ENCODE peak calls at places on chromosomes 11 and 22, in seven cellular contexts. O is Panc1, V is A549, F is IMR-90, R is body of pancreas, M is esophagus squamous epithelium, L is sigmoid colon. Y is an unnamed sample.
A peak's percentile ranks its signal among the peaks of the same experiment; 100 is the strongest.

GRCh38 chr22:20514658-20515406 is 7.4 kb downstream of the MED15 start:
- DNase-seq in O (no peak), V (no peak), F (peak; percentile 96), R (no peak), M (no peak), L (no peak), Y (no peak)

GRCh38 chr22:29394931-29395581 is 6.7 kb upstream of the AP1B1 start:
- DNase-seq in O (peak; percentile 39), V (peak; percentile 59), F (peak; percentile 72), R (peak; percentile 80), M (no peak), L (peak; percentile 82), Y (peak; percentile 84)

GRCh38 chr11:5383576-5383975 is at the start of gene OR51M1:
- DNase-seq in O (no peak), V (no peak), F (no peak), R (no peak), M (no peak), L (no peak), Y (no peak)

GRCh38 chr11:134233729-134234179 is 9.3 kb downstream of the VPS26B start:
- DNase-seq in O (no peak), V (no peak), F (no peak), R (no peak), M (no peak), L (no peak), Y (no peak)

GRCh38 chr11:2269601-2270321 is 627 bp downstream of the ASCL2 start:
- DNase-seq in O (no peak), V (peak; percentile 56), F (peak; percentile 55), R (no peak), M (no peak), L (no peak), Y (no peak)

GRCh38 chr11:85431319-85431718 is 195.8 kb downstream of the DLG2 start:
- DNase-seq in O (no peak), V (no peak), F (no peak), R (no peak), M (no peak), L (no peak), Y (peak; percentile 21)

GRCh38 chr11:123111465-123111864 is 49.5 kb upstream of the HSPA8 start:
- DNase-seq in O (peak; percentile 48), V (peak; percentile 47), F (peak; percentile 65), R (no peak), M (no peak), L (no peak), Y (peak; percentile 55)

GRCh38 chr11:4086584-4087353 is 7.8 kb upstream of the RRM1 start:
- DNase-seq in O (no peak), V (no peak), F (no peak), R (no peak), M (no peak), L (no peak), Y (no peak)

GRCh38 chr11:76184551-76184993 is 21.7 kb downstream of the WNT11 start:
- DNase-seq in O (no peak), V (no peak), F (peak; percentile 15), R (no peak), M (no peak), L (no peak), Y (peak; percentile 82)

GRCh38 chr11:58900479-58901420 is 38.5 kb upstream of the GLYATL1 start:
- DNase-seq in O (peak; percentile 32), V (peak; percentile 47), F (peak; percentile 73), R (peak; percentile 88), M (no peak), L (no peak), Y (peak; percentile 14)

GRCh38 chr22:38762607-38763006 is 6.8 kb upstream of the SUN2 start:
- DNase-seq in O (no peak), V (no peak), F (no peak), R (no peak), M (no peak), L (no peak), Y (peak; percentile 53)

GRCh38 chr11:125588505-125588904 is 4.1 kb upstream of the STT3A start:
- DNase-seq in O (no peak), V (no peak), F (peak; percentile 23), R (no peak), M (no peak), L (no peak), Y (no peak)

GRCh38 chr11:61362542-61362875 is 335 bp downstream of the TMEM138 start:
- DNase-seq in O (no peak), V (peak; percentile 49), F (peak; percentile 65), R (peak; percentile 24), M (no peak), L (no peak), Y (peak; percentile 22)

GRCh38 chr11:107457205-107457557 is 444 bp downstream of the CWF19L2 start:
- DNase-seq in O (peak; percentile 12), V (peak; percentile 4), F (peak; percentile 1), R (no peak), M (no peak), L (no peak), Y (no peak)

GRCh38 chr11:68351450-68352275 is 39.3 kb downstream of the LRP5 start:
- DNase-seq in O (no peak), V (no peak), F (no peak), R (no peak), M (no peak), L (no peak), Y (no peak)

GRCh38 chr22:45318168-45318557 is 8.4 kb downstream of the FAM118A start:
- DNase-seq in O (no peak), V (no peak), F (peak; percentile 97), R (peak; percentile 53), M (no peak), L (peak; percentile 94), Y (peak; percentile 81)

GRCh38 chr11:45424781-45425180 is 138.6 kb upstream of the SYT13 start:
- DNase-seq in O (no peak), V (no peak), F (no peak), R (no peak), M (no peak), L (no peak), Y (no peak)

DNA sequence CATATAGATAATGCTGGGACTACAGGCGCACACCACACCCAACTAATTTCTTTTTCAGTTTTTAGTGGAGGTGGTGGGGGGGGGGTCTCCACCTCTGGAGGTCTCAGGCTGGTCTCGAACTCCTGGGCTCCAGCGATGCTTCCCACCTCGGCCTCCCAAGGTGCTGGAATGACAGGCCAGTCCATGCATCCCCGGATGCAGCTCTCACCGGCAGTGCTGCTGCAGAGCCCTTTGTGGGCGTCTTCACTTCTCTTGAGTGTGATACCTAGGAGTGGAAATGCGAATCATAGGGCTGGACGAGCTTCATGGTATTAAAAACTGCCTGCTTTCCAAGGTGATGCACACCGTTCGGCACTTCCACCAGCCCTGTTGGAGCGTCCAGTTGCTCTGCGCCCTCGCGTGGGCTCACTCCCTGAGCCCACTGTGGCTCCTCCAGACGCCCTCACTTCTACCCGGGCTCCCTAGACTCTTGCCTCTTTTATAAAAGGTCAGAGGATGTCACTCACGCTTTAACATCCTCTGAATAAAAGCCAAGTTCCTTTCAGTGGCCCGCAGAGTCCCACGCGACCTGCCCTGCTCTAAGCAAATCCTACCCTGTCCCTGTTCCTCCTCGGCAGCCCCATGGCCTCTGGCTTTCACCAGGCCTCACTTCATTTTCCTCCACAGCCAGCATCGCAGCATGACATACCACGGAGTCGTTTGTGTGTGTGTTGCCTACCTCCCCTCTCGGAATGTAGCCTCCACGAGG is 833 bp upstream of the BID start:
- DNase-seq in O (no peak), V (no peak), F (no peak), R (no peak), M (no peak), L (no peak), Y (no peak)
- H3K4me3 ChIP-seq in O (peak overlapping the region; percentile 60), V (peak overlapping the region; percentile 98), F (no peak overlapping the region), R (no peak overlapping the region), M (no peak overlapping the region), L (peak overlapping the region; percentile 95), Y (peak overlapping the region; percentile 90)

GRCh38 chr22:44224166-44224565 is 43.4 kb downstream of the PARVG start:
- DNase-seq in O (no peak), V (no peak), F (no peak), R (no peak), M (no peak), L (peak; percentile 39), Y (no peak)

GRCh38 chr22:44221710-44222475 is 41.2 kb downstream of the PARVG start:
- DNase-seq in O (no peak), V (no peak), F (no peak), R (no peak), M (no peak), L (no peak), Y (no peak)

GRCh38 chr22:44225091-44225689 is 44.5 kb downstream of the PARVG start:
- DNase-seq in O (no peak), V (no peak), F (no peak), R (no peak), M (no peak), L (peak; percentile 19), Y (no peak)

GRCh38 chr22:44229331-44229730 is 48.6 kb downstream of the PARVG start:
- DNase-seq in O (no peak), V (no peak), F (no peak), R (no peak), M (no peak), L (no peak), Y (no peak)

DNA sequence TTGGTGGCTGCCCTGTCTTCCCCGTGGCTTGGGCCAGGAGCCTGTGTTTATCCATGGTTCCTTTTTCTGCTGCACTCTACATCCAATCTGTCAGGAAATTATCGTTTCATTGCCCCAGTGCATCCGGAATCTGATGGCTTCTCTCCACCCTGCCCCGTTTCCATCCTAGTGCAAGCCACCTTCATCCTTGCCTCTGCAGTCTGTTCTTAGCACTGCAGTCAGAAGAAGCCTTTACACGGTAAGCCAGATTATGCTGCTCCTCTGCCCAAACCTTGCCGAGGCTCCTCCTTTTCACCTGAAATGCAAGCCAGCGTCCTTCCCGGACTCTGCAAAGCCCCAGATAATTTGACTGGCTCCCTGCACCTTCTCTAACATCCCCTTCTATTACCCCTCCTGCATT is 45.1 kb downstream of the PARVG start:
- DNase-seq in O (no peak), V (no peak), F (no peak), R (no peak), M (no peak), L (no peak), Y (no peak)
- H3K4me1 ChIP-seq in O (no peaks in the 10 kb centered on the region), V (no peaks in the 10 kb centered on the region), F (no peaks in the 10 kb centered on the region), R (no peaks in the 10 kb centered on the region), M (no peaks in the 10 kb centered on the region), L (no peaks in the 10 kb centered on the region), Y (no peaks in the 10 kb centered on the region)

GRCh38 chr22:23784215-23784732 is 2.5 kb upstream of the SMARCB1 start:
- DNase-seq in O (no peak), V (no peak), F (peak; percentile 41), R (no peak), M (no peak), L (no peak), Y (peak; percentile 45)
- H3K27ac ChIP-seq in O (no peak overlapping the region), V (no peak overlapping the region), F (no peak overlapping the region), R (no peak overlapping the region), M (no peak overlapping the region), L (no peak overlapping the region), Y (no peak overlapping the region)

DNA sequence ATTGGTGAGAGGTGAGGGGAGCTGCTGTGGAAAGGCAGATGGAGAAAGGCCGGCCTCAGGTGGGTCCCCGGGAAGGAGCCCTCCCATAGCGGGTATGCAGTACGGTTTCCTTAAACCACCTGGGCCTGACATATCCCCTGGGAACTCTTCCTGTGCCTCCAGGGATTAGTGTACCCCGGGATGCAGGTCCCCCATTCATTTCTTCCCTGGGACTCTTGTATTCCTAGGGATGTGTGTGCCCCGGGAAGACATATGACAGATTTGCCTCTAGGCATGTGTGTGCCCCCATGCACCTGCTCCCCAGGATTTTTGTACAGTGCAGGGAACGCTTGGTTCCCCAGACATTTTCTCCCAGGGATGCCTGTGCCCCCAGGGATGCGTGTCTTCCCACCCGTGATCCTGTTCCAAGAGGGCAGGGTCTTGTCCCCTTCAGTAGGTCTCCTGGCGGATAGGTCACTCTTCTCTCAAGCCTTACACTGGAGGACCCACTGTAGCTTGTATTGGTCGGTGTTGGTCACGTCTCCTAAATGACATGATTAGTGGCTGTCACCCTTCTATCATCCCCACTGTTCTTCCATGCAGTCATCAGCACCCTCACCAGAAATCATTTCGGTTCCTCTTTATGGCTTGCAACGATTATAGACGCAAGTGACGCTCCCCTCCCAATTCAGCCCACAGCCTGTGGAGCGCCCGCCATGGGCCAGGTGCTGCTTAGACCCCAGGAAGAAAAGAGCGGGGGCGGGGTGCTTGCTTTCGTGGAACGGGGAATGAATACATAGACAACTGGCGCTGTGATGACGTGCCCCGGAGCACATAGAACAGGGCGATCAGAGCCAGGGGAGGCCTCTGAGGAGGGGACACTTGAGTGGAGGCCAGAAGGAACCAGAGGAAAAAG is 1.3 kb downstream of the PARVB start:
- DNase-seq in O (no peak), V (no peak), F (no peak), R (no peak), M (no peak), L (no peak), Y (no peak)
- H3K4me3 ChIP-seq in O (peak overlapping the region; percentile 49), V (peak overlapping the region; percentile 95), F (no peak overlapping the region), R (no peak overlapping the region), M (peak overlapping the region; percentile 46), L (peak overlapping the region; percentile 88), Y (no peak overlapping the region)

Y was measured in SJCRH30.